ENCODE peak calls at places on chromosomes 6 and 20, in eight cellular contexts. H is AG09309, O is coronary artery, Y is BJ, L is upper lobe of right lung, Z is pancreas, S is cardiac muscle cell, J is AG10803. K is an unnamed sample.

GRCh38 chr6:25695671-25696070 is 43.7 kb downstream of the SCGN start:
- DNase-seq in O (no peak), Z (no peak), L (no peak), J (no peak), H (no peak), S (no peak), Y (no peak), K (no peak)

GRCh38 chr6:34053721-34054120 is 92.2 kb downstream of the GRM4 start:
- DNase-seq in H (no peak), L (no peak), O (no peak), J (no peak), Y (no peak), S (no peak), Z (no peak), K (no peak)

GRCh38 chr20:43507150-43508080 is at the start of gene L3MBTL1:
- DNase-seq in Z (peak; percentile 55), J (peak; percentile 25), L (peak; percentile 84), Y (no peak), O (no peak), H (no peak), S (peak; percentile 84), K (peak; percentile 77)

GRCh38 chr6:2770171-2770570 is 5.0 kb downstream of the WRNIP1 start:
- DNase-seq in O (no peak), Y (no peak), Z (no peak), S (peak; percentile 80), L (no peak), J (no peak), H (no peak), K (no peak)

GRCh38 chr6:147202516-147203310 is 1.5 kb upstream of the STXBP5 start:
- DNase-seq in O (peak; percentile 89), H (peak; percentile 93), Y (peak; percentile 93), Z (peak; percentile 85), J (peak; percentile 97), L (peak; percentile 79), S (peak; percentile 94), K (peak; percentile 74)

GRCh38 chr20:36532822-36533221 is 8.5 kb upstream of the MYL9 start:
- DNase-seq in S (no peak), Z (no peak), H (no peak), Y (no peak), L (no peak), J (no peak), O (no peak), K (no peak)

GRCh38 chr20:9408422-9409300 is 105.7 kb upstream of the LAMP5 start:
- DNase-seq in L (no peak), J (peak; percentile 73), O (no peak), H (peak; percentile 38), Z (no peak), S (no peak), Y (peak; percentile 24), K (no peak)

GRCh38 chr20:38111366-38112232 is 53.5 kb downstream of the TGM2 start:
- DNase-seq in S (no peak), O (no peak), H (no peak), Y (no peak), L (no peak), Z (no peak), J (no peak), K (no peak)

GRCh38 chr20:2984956-2985661 is 58.3 kb upstream of the GNRH2 start:
- DNase-seq in H (no peak), L (no peak), S (peak; percentile 11), Z (no peak), O (no peak), J (peak; percentile 55), Y (no peak), K (no peak)

GRCh38 chr6:90190752-90191393 is 105.8 kb downstream of the BACH2 start:
- DNase-seq in Y (no peak), S (no peak), H (no peak), L (no peak), Z (no peak), O (no peak), J (no peak), K (no peak)

GRCh38 chr20:25030649-25031026 is 27.3 kb downstream of the ACSS1 start:
- DNase-seq in O (no peak), Y (no peak), Z (no peak), J (no peak), H (no peak), S (no peak), L (no peak), K (no peak)

GRCh38 chr6:167858086-167858591 is 31.4 kb downstream of the AFDN start:
- DNase-seq in Y (peak; percentile 18), O (no peak), L (no peak), Z (no peak), S (no peak), H (peak; percentile 41), J (peak; percentile 81), K (no peak)

GRCh38 chr6:166438211-166438861 is 55.6 kb upstream of the MPC1 start:
- DNase-seq in H (peak; percentile 17), Y (no peak), Z (no peak), J (peak; percentile 77), L (peak; percentile 39), S (no peak), O (no peak), K (no peak)

GRCh38 chr6:82555801-82556200 is 192.2 kb downstream of the TPBG start:
- DNase-seq in H (no peak), L (no peak), Z (no peak), Y (no peak), O (no peak), J (no peak), S (no peak), K (no peak)

GRCh38 chr6:158633127-158633526 is 11.4 kb downstream of the DYNLT1 start:
- DNase-seq in H (no peak), Y (no peak), O (no peak), S (no peak), J (no peak), Z (no peak), L (peak; percentile 1), K (no peak)
- TF ChIP-seq CTCF in H (no peak), Y (no peak), O (no peak), S (no peak), J (no peak), Z (no peak), L (no peak), K (no peak)

GRCh38 chr20:51545515-51545914 is 3.0 kb upstream of the NFATC2 start:
- DNase-seq in Z (no peak), J (no peak), H (no peak), S (no peak), L (no peak), Y (no peak), O (no peak), K (no peak)

GRCh38 chr20:51541189-51542032 is 1.1 kb downstream of the NFATC2 start:
- DNase-seq in O (peak; percentile 86), Y (no peak), S (peak; percentile 95), Z (peak; percentile 90), J (peak; percentile 78), H (no peak), L (peak; percentile 68), K (no peak)

GRCh38 chr20:51540585-51540984 is 1.9 kb downstream of the NFATC2 start:
- DNase-seq in H (no peak), O (no peak), L (no peak), J (no peak), Z (no peak), S (no peak), Y (no peak), K (no peak)

GRCh38 chr20:51542894-51543788 is 622 bp upstream of the NFATC2 start:
- DNase-seq in H (no peak), S (no peak), Y (no peak), Z (peak; percentile 11), L (no peak), J (no peak), O (no peak), K (no peak)

GRCh38 chr20:51542033-51542893 is at the start of gene NFATC2:
- DNase-seq in Y (no peak), S (peak; percentile 80), O (no peak), H (no peak), Z (peak; percentile 71), L (peak; percentile 81), J (no peak), K (no peak)
- TF ChIP-seq CTCF in Y (no peak), S (peak; percentile 11), O (no peak), H (no peak), Z (no peak), L (peak; percentile 42), J (no peak), K (peak; percentile 27)

DNA sequence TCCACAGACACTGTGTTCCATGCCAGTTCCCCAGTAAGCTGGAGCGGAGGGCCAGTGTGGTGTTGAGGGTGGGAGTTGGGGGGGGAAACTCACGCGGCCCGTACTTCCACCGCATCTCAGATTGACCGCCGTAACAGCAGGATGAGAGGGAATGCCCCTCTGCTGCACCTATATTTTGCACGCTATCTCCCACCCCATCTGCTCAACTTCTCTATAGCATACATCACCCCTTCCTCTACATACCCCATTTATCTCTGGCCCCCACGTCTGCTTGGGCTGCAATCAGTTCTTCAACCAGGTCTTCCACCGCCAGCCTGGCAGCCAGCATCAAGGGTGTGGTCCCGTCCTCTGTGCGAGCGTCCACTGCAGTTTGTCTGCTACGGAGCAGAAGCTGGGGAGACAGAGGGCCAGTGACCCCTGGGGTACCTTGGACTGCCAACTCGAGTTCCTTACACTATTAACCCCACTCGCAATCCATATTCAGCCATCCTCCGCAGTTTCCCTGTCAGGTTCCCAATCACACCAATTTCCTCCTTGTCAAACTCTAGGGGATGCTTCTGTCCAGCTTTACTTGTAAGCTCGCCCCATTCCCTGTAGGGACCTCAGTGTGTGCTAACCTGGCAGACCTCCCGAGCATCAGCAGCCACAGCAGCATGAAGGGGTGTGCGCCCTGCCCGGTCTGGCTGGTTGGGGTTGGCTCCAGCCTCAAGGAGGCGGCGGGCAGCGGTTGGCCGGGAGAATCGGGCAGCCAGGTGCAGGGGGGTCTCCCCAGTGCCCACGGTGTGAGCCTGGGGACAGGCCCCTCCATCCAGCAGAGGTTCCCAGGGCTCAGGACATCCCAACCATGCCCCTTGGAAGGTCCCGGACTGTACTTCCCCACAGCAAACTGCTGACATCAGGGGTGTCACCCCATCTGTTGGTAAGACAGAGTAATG is 4.5 kb upstream of the GPSM3 start:
- DNase-seq in J (no peak), H (no peak), S (no peak), O (no peak), L (peak; percentile 70), Y (no peak), Z (no peak), K (peak; percentile 71)
- TF ChIP-seq CTCF in J (peak; percentile 8), H (no peak), S (no peak), O (no peak), L (peak; percentile 8), Y (no peak), Z (no peak), K (no peak)

GRCh38 chr6:108116424-108116780 is 41.9 kb upstream of the OSTM1 start:
- DNase-seq in S (no peak), L (no peak), Y (no peak), O (no peak), Z (no peak), J (no peak), H (no peak), K (no peak)

GRCh38 chr6:108116781-108117426 is 42.4 kb upstream of the OSTM1 start:
- DNase-seq in O (no peak), H (no peak), J (no peak), Y (no peak), S (no peak), L (peak; percentile 63), Z (no peak), K (no peak)

GRCh38 chr6:108113557-108114519 is 39.3 kb upstream of the OSTM1 start:
- DNase-seq in H (peak; percentile 11), Y (no peak), O (no peak), J (peak; percentile 50), L (no peak), Z (no peak), S (peak; percentile 59), K (no peak)

GRCh38 chr6:108115598-108116058 is 41.1 kb upstream of the OSTM1 start:
- DNase-seq in L (peak; percentile 76), S (peak; percentile 46), Z (peak; percentile 40), Y (no peak), J (peak; percentile 17), O (no peak), H (no peak), K (no peak)

GRCh38 chr6:108114861-108115597 is 40.5 kb upstream of the OSTM1 start:
- DNase-seq in J (peak; percentile 68), Y (no peak), H (no peak), S (peak; percentile 48), L (peak; percentile 83), O (no peak), Z (peak; percentile 60), K (peak; percentile 74)
- TF ChIP-seq CTCF in J (peak; percentile 12), Y (no peak), H (no peak), S (no peak), L (no peak), O (no peak), Z (no peak), K (peak; percentile 69)

K was measured in type B pancreatic cell.